ENCODE peak calls at places on chromosome 4, in four cellular contexts. G is naive thymus-derived CD4-positive, alpha-beta T cell; C is endodermal cell; B is GM23248. A is an unnamed sample. For H3K36me3, the result is how much of the 10 kb centered on the place peaks cover.

GRCh38 chr4:112515278-112516075 is 503 bp downstream of the NEUROG2 start:
- DNase-seq in G (peak), C (peak), B (peak), A (peak)

GRCh38 chr4:5705672-5706310 is 2.6 kb downstream of the EVC2 start:
- DNase-seq in G (no peak), C (no peak), B (no peak), A (no peak)

GRCh38 chr4:148786699-148787098 is 344.5 kb upstream of the NR3C2 start:
- DNase-seq in G (no peak), C (no peak), B (no peak), A (no peak)

GRCh38 chr4:76752911-76753494 is 144.9 kb downstream of the SOWAHB start:
- DNase-seq in G (no peak), C (no peak), B (peak), A (no peak)

GRCh38 chr4:139416073-139416673 is 37.7 kb upstream of the RAB33B start:
- DNase-seq in G (peak), C (no peak), B (peak), A (no peak)

GRCh38 chr4:184269879-184270430 is 52.3 kb upstream of the ENPP6 start:
- DNase-seq in G (no peak), C (no peak), B (no peak), A (no peak)

GRCh38 chr4:34720563-34720962 is 1523.8 kb downstream of the ARAP2 start:
- DNase-seq in G (no peak), C (no peak), B (peak), A (no peak)

GRCh38 chr4:159047478-159048165 is 55.3 kb upstream of the RAPGEF2 start:
- DNase-seq in G (no peak), C (no peak), B (peak), A (no peak)

GRCh38 chr4:25913056-25913850 is 767 bp upstream of the SMIM20 start:
- DNase-seq in G (peak), C (no peak), B (no peak), A (no peak)

GRCh38 chr4:184306470-184306869 is 88.8 kb upstream of the ENPP6 start:
- DNase-seq in G (no peak), C (no peak), B (no peak), A (no peak)

GRCh38 chr4:38310446-38311043 is 350.3 kb downstream of the PTTG2 start:
- DNase-seq in G (peak), C (peak), B (peak), A (peak)

GRCh38 chr4:130563185-130563890 is 1467.4 kb downstream of the C4orf33 start:
- DNase-seq in G (no peak), C (peak), B (peak), A (no peak)

GRCh38 chr4:26085581-26085980 is 171.6 kb downstream of the SMIM20 start:
- DNase-seq in G (no peak), C (no peak), B (no peak), A (no peak)

GRCh38 chr4:41517747-41518146 is 20.2 kb upstream of the LIMCH1 start:
- DNase-seq in G (no peak), C (no peak), B (no peak), A (no peak)

GRCh38 chr4:24730256-24731001 is 64.9 kb upstream of the SOD3 start:
- DNase-seq in G (no peak), C (no peak), B (peak), A (no peak)

GRCh38 chr4:79609853-79610252 is 201.8 kb upstream of the GK2 start:
- DNase-seq in G (no peak), C (no peak), B (no peak), A (no peak)

GRCh38 chr4:71635094-71635493 is 148.8 kb downstream of the GC start:
- DNase-seq in G (no peak), C (no peak), B (no peak), A (no peak)

GRCh38 chr4:186765138-186765537 is 41.5 kb upstream of the FAT1 start:
- DNase-seq in G (no peak), C (peak), B (peak), A (no peak)

GRCh38 chr4:105158837-105159236 is 12.2 kb downstream of the TET2 start:
- DNase-seq in G (no peak), C (peak), B (no peak), A (no peak)

GRCh38 chr4:52028970-52029369 is 8.8 kb upstream of the LRRC66 start:
- DNase-seq in G (no peak), C (no peak), B (peak), A (no peak)

GRCh38 chr4:103754844-103755243 is 35.1 kb upstream of the TACR3 start:
- DNase-seq in G (no peak), C (no peak), B (peak), A (no peak)

GRCh38 chr4:16227462-16227868 is 1.2 kb upstream of the TAPT1 start:
- DNase-seq in G (peak), C (peak), B (peak), A (peak)

GRCh38 chr4:167428172-167428571 is 193.9 kb upstream of the SPOCK3 start:
- DNase-seq in G (no peak), C (no peak), B (no peak), A (no peak)

GRCh38 chr4:121464854-121465253 is 84.0 kb upstream of the QRFPR start:
- DNase-seq in G (no peak), C (no peak), B (no peak), A (no peak)

GRCh38 chr4:84470204-84470785 is 28.8 kb downstream of the NKX6-1 start:
- DNase-seq in G (no peak), C (peak), B (no peak), A (no peak)

GRCh38 chr4:48137766-48138349 is 3.8 kb upstream of the TXK start:
- DNase-seq in G (peak), C (no peak), B (no peak), A (no peak)

GRCh38 chr4:53551963-53552362 is 39.3 kb downstream of the LNX1 start:
- DNase-seq in G (no peak), C (no peak), B (peak), A (no peak)

GRCh38 chr4:80184791-80185756 is 12.2 kb upstream of the PRDM8 start:
- DNase-seq in G (peak), C (peak), B (peak), A (no peak)

GRCh38 chr4:70505152-70505748 is 13.1 kb upstream of the AMTN start:
- DNase-seq in G (peak), C (peak), B (peak), A (peak)

GRCh38 chr4:159010563-159011260 is 92.2 kb upstream of the RAPGEF2 start:
- DNase-seq in G (no peak), C (no peak), B (peak), A (no peak)

GRCh38 chr4:145177906-145178538 is 2.4 kb downstream of the OTUD4 start:
- DNase-seq in G (no peak), C (no peak), B (peak), A (no peak)

GRCh38 chr4:47907247-47907646 is 7.1 kb downstream of the NFXL1 start:
- DNase-seq in G (no peak), C (no peak), B (peak), A (no peak)

GRCh38 chr4:7820031-7820825 is 119.4 kb downstream of the AFAP1 start:
- DNase-seq in G (no peak), C (no peak), B (peak), A (no peak)

GRCh38 chr4:7823416-7823824 is 116.2 kb downstream of the AFAP1 start:
- DNase-seq in G (no peak), C (no peak), B (peak), A (no peak)

GRCh38 chr4:7821245-7822165 is 118.2 kb downstream of the AFAP1 start:
- DNase-seq in G (no peak), C (no peak), B (peak), A (no peak)

GRCh38 chr4:7824218-7824617 is 115.4 kb downstream of the AFAP1 start:
- DNase-seq in G (no peak), C (no peak), B (no peak), A (no peak)

DNA sequence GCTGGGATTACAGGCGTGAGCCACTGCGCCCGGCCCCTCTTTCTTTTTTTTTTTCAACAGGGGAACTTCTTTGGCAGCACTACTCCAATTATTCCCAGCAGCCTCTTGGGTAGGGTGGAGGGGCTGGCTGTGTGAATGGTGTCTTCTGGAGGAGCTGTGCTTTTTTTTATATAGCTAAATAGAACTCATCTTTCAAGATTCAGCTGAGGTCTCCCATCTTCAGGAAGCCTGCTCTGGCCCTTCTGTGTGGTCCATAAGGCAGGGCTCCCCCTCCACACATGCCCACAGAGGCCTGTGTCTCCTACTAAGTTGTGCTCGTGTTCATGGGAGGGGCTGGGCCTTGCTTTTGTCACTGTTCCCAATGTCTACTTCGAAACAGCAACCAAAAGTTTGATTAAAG is 116.8 kb downstream of the AFAP1 start:
- DNase-seq in G (no peak), C (no peak), B (peak), A (no peak)
- H3K36me3 ChIP-seq in G (under half), C (under half), B (under half), A (under half)

GRCh38 chr4:1900087-1900433 is 28.9 kb downstream of the NSD2 start:
- DNase-seq in G (no peak), C (no peak), B (no peak), A (no peak)

GRCh38 chr4:1901127-1901526 is 29.9 kb downstream of the NSD2 start:
- DNase-seq in G (no peak), C (no peak), B (no peak), A (no peak)

GRCh38 chr4:1899149-1900086 is 28.2 kb downstream of the NSD2 start:
- DNase-seq in G (peak), C (peak), B (peak), A (peak)

GRCh38 chr4:1902243-1902642 is 31.1 kb downstream of the NSD2 start:
- DNase-seq in G (no peak), C (no peak), B (no peak), A (no peak)

GRCh38 chr4:1900624-1901023 is 29.4 kb downstream of the NSD2 start:
- DNase-seq in G (no peak), C (no peak), B (no peak), A (no peak)
- H3K36me3 ChIP-seq in G (under half), C (half or more), B (under half), A (under half)

GRCh38 chr4:109973529-109973905 is 60.8 kb downstream of the EGF start:
- DNase-seq in G (no peak), C (no peak), B (no peak), A (no peak)
- H3K36me3 ChIP-seq in G (under half), C (under half), B (under half), A (under half)

GRCh38 chr4:140661550-140661949 is 92.8 kb upstream of the UCP1 start:
- DNase-seq in G (no peak), C (no peak), B (no peak), A (no peak)
- H3K36me3 ChIP-seq in G (under half), C (half or more), B (under half), A (under half)

GRCh38 chr4:90476586-90476985 is 349.4 kb downstream of the CCSER1 start:
- DNase-seq in G (no peak), C (no peak), B (no peak), A (no peak)

DNA sequence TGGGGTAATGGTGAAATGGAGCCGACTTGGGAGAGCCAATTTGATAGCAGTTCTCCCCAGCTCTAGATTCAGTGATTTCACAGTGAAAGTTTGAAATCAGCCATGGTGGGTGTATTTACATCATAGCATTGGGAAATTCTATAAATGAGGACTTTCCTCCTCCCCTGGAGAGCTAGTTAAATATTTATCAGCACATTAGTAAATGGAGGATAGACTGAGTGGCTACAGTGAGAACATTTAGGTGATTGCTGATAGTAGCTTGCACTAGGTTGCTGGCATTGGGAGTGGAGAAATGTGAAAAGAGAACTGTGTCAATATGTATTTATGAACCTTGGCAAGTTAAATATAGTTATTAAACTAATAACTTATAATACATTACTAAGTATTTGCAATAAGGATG is 347.3 kb downstream of the CCSER1 start:
- DNase-seq in G (no peak), C (no peak), B (no peak), A (no peak)
- H3K36me3 ChIP-seq in G (under half), C (under half), B (under half), A (under half)

GRCh38 chr4:185651137-185651677 is 115.9 kb upstream of the PDLIM3 start:
- DNase-seq in G (no peak), C (peak), B (no peak), A (no peak)
- H3K36me3 ChIP-seq in G (under half), C (under half), B (under half), A (under half)

DNA sequence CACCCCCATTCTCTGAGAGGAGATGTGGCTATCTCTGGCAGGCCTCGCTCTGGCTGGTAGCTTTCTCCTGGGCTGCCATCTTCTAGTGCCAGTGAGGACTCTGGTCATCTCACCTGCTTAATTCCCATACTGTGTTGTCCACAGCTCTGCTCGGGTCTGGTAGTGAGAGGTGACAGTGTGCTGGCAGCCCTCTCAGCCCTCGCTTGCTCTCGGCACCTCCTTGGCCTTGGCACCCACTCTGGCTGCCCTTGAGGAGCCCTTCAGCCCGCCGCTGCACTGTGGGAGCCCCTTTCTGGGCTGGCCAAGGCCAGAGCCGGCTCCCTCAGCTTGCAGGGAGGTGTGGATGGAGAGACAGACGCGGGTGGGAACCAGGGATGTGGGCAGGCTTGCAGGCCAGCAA is 52.7 kb downstream of the CPLX1 start:
- DNase-seq in G (no peak), C (no peak), B (no peak), A (no peak)
- H3K36me3 ChIP-seq in G (under half), C (half or more), B (under half), A (under half)

GRCh38 chr4:2660596-2661211 is 95.4 kb downstream of the TNIP2 start:
- DNase-seq in G (no peak), C (no peak), B (no peak), A (no peak)
- H3K36me3 ChIP-seq in G (half or more), C (half or more), B (under half), A (under half)

DNA sequence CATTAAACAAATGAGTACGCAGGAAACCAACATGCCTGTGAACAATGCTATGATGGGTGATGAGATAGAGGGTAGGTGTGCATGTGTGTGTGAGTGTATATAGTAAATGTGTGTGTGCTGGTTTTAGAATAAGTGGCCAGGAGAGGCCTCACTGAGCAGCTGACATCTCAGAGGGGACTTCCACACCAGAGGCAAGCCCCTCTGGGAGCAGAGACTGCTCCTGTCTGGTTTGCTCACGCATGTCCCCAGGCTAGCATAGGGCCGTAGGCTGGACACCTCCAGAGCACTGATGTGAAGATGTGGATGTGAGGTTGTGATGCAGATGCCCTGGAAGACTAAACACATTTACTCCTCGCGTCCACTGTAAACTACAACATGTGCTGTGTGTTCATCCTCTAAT is 104.5 kb downstream of the DRD5 start:
- DNase-seq in G (no peak), C (no peak), B (no peak), A (no peak)
- H3K36me3 ChIP-seq in G (under half), C (under half), B (under half), A (under half)